ENCODE peak calls at places on chromosomes 1 and 21, in four cellular contexts. X is H1, Y is H9, P is trophoblast cell. G is an unnamed sample.

GRCh38 chr1:191396622-191397021 is 761.6 kb upstream of the RGS18 start:
- DNase-seq in X (no peak), Y (no peak), P (no peak), G (no peak)

GRCh38 chr1:117284408-117285215 is 73.9 kb upstream of the VTCN1 start:
- DNase-seq in X (no peak), P (peak; percentile 85), Y (peak; percentile 33), G (peak; percentile 77)

GRCh38 chr1:5525597-5526384 is 466.4 kb downstream of the NPHP4 start:
- DNase-seq in X (no peak), P (no peak), Y (no peak), G (no peak)

GRCh38 chr21:33434770-33435360 is 31.7 kb downstream of the IFNGR2 start:
- DNase-seq in X (no peak), Y (no peak), P (peak; percentile 58), G (peak; percentile 93)

GRCh38 chr1:117096871-117097842 is 24.4 kb downstream of the TRIM45 start:
- DNase-seq in Y (no peak), X (no peak), P (peak; percentile 97), G (peak; percentile 31)

GRCh38 chr1:174836543-174836942 is 163.2 kb upstream of the CACYBP start:
- DNase-seq in X (no peak), P (no peak), Y (no peak), G (no peak)

GRCh38 chr1:32991386-32991785 is 26.8 kb upstream of the RNF19B start:
- DNase-seq in Y (no peak), P (peak; percentile 89), X (no peak), G (no peak)

GRCh38 chr21:8991088-8991907 is 1530.1 kb upstream of the TPTE start:
- DNase-seq in P (no peak), Y (peak; percentile 38), X (no peak), G (no peak)

GRCh38 chr1:115437146-115437639 is 99.1 kb upstream of the NGF start:
- DNase-seq in Y (no peak), X (no peak), P (no peak), G (no peak)

GRCh38 chr1:91011726-91012125 is 10.1 kb downstream of the ZNF644 start:
- DNase-seq in P (no peak), X (no peak), Y (no peak), G (no peak)

GRCh38 chr21:33811147-33812024 is 104.2 kb downstream of the ATP5PO start:
- DNase-seq in X (no peak), P (no peak), Y (no peak), G (no peak)

GRCh38 chr1:30036229-30036547 is 687.2 kb downstream of the MATN1 start:
- DNase-seq in Y (no peak), P (no peak), X (no peak), G (no peak)

GRCh38 chr1:63366915-63367217 is 561 bp upstream of the ALG6 start:
- DNase-seq in Y (no peak), X (no peak), P (no peak), G (no peak)

GRCh38 chr1:76993036-76993435 is 125.8 kb downstream of the ST6GALNAC5 start:
- DNase-seq in Y (no peak), X (no peak), P (no peak), G (no peak)

GRCh38 chr1:117572546-117572945 is 33.3 kb upstream of the TENT5C start:
- DNase-seq in P (no peak), Y (no peak), X (no peak), G (no peak)

GRCh38 chr1:82565546-82565945 is 764.8 kb downstream of the ADGRL2 start:
- DNase-seq in X (no peak), Y (no peak), P (no peak), G (no peak)

GRCh38 chr1:111475706-111476105 is 1.9 kb downstream of the C1orf162 start:
- DNase-seq in P (no peak), X (no peak), Y (no peak), G (no peak)

DNA sequence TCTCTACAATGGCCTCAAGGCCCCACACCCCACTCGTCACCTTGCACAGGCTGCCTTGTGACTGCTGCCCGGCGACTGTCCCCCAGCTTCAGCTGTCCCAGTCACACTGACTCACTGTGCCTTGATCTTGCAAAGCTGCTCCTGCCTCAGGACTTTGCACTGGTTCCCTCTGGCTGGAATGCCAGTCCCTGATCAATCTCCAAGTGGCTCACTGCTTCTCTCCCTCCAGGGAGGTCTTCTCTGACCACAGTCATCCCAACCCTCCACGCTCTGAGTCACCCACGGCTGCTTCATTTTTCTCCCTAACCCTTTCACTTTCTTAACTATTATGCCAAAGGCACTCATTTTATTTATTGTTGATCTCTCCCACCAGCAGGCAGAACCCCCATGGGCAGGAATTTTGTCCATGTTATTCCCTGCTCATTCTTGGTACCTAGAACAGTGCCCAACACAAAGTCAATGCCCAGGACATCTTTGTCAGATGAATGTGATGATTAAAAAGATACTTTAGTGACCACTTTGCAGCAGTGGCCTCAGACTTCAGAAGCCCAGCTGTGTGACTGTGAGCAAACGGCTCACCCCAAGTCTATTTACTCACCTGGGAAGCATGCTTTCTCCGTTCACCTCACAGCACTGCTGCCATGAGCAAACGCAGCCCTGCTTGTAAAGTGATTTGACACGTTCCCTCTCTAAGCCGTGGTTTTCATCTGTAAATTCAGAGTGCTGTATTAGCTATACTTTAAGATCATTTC is 53.4 kb downstream of the ZBTB18 start:
- DNase-seq in X (no peak), P (peak; percentile 87), Y (no peak), G (peak; percentile 94)
- H2BK120ac ChIP-seq in X (no peak overlapping the region), P (no peak overlapping the region), Y (no peak overlapping the region), G (no peak overlapping the region)

GRCh38 chr1:158067651-158068050 is 74.2 kb downstream of the KIRREL1 start:
- DNase-seq in X (no peak), P (no peak), Y (no peak), G (peak; percentile 90)
- H2BK12ac ChIP-seq in X (no peak overlapping the region), P (no peak overlapping the region), Y (no peak overlapping the region), G (no peak overlapping the region)

DNA sequence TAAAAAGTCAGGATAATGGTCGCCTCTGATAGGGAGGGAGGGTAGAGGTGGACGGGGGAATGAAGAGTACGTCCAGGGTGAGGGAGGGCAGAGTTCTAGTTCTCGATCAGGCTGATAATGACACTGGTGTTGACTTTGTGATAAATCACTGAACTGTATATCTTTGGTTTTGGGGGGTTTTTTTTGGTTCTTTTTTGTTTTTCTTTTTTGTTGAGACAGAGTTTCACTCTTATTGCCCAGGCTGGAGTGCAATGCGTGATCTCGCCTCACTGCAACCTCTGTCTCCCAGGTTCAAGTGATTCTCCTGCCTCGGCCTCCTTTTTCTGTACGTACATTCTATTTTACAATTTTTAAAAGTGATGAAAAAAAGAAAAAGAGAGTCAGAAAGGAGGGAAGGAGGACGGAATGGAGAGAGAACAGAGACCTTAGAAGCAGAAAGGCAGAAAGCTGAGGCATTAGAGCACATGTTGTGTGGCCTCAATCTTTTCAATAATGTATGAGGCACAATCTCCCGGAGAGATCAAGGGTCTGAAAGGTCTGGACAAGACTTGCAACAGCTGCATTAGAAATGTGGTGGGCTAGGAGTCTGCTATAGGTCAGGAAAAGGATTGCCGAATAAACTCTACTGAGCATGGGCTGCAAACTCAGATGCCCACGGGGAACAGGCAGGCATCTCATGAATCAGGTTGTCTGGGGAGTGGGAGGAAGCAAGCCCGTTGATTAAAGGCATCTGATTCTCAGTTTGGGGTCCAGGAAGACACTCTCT is 174.8 kb downstream of the TOMM20 start:
- DNase-seq in P (no peak), Y (no peak), X (no peak), G (no peak)
- H3K4ac ChIP-seq in P (no peak overlapping the region), Y (no peak overlapping the region), X (no peak overlapping the region), G (no peak overlapping the region)

DNA sequence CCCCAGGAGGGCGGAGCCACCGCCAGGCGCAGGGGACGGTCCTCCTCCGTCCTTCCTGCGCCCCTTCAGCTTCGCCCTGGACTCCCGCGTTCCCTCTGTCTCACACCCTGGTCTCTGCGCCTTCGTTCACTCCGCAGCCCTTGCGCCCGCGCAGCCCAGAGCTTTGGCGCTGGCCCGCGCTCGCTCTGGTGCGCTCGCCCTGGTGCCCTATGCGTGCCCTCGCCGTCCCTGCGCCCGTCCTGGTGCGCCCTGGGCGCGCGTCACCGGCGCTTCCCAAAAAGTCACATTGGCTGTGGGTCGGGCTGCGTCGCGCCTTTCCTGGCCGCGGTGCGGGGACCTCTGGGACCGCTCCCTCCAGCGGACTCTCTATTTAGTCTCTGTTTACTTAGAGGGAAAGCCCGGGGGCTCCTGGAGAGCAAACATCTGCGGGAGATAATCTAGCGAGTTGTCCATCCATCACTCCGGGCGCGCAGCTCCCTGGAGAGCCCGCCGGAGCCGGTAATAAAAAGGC is 178.6 kb downstream of the PRDM16 start:
- DNase-seq in X (no peak), P (no peak), Y (peak; percentile 63), G (no peak)
- H2BK120ac ChIP-seq in X (no peak overlapping the region), P (no peak overlapping the region), Y (no peak overlapping the region), G (no peak overlapping the region)

DNA sequence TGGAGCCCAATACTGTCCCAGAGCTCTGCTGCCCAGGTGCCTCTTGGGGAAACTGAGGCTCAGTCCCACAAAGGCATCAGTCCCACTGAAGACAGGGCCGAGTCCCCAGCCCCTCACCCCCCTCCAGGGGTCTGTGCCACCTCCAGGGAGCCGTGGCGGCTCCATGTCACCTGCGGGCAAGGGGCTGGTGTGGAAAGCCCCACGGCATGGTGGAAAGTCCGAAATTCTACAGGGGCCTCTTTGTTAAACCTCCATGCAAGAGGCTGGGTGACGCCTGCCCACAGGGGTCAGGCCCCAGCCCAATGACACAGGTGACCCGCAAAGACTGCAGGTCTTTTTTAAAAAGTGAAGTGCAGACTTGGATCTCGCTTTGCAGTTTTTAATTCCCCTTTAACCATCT is 3.3 kb upstream of the AIRE start:
- DNase-seq in X (no peak), Y (no peak), P (no peak), G (no peak)
- H2BK12ac ChIP-seq in X (no peak overlapping the region), Y (no peak overlapping the region), P (no peak overlapping the region), G (no peak overlapping the region)

DNA sequence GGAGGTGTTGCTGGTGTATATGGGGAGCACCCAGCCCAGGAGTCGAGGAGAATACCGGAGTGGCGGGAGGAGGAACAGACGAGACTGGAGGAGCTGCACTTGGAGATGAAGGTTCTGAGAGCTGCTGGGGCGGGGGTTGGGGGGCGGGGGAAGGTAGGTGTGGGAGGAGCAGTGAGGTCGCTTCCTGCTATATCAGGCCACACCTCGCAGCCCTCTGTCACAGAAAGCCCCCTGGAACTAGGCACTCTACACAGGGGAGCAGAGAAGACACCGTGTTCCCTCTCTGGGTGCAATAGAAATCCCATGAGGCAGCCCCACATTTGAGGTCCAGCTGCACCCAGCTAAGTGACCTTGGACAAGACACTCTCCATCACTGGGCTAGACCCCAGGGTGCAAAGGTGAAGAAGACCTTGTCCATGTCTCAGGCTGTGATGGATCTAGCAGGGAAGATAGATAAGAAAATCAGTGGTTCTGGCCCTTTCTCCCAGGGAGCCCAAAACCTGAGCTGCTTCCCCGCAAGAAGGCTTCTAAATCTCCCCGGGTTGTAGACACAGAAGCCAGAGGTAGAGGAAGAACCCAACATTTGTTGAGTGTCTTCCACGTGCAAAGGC is 155.8 kb upstream of the EDN2 start:
- DNase-seq in P (no peak), X (no peak), Y (no peak), G (no peak)
- H3K4ac ChIP-seq in P (no peak overlapping the region), X (no peak overlapping the region), Y (no peak overlapping the region), G (no peak overlapping the region)

DNA sequence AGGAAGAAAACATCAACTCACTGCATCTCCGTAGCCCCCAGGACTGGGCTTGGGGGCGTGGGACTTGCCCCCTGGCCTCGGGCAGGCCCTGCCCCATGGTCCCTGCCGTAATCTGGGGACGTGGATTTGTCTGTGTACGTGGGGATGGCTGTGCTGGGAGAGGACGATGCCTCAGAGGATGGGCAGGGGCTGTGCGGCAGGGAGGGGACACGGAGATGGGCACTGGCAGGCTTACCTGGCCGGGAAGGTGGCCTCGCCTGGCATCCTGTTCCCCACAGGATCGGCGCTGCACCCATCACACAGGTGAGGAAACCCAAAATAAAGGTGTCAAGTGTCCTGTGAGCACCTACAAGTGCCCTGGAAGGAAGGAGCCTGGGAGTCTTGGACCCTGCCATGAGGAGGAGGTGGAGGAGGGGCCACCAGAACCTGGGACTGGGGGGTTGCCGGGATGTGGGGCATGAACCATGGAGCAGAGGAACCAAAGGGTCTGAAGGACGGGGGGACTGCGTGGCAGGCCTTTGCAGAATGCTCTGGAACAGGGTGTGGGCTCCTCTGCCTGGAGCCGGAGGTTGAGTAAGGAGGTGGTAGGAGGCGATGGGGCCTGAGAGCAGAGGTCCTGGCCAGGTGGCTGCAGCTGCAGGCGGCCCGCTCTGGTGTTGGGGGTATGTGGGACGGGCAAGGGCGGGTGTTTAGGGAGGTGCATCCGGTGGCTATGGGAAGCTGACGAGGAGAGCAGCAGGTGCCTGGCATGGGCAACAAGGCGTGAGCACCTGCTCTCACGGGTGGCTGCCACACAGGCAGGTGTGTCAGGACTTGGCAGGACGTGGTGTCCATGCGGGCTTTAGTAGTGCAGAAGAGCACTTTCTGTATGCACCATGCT is 27.8 kb upstream of the LRRC3 start:
- DNase-seq in Y (peak; percentile 33), P (no peak), X (no peak), G (no peak)
- H2BK120ac ChIP-seq in Y (no peak overlapping the region), P (no peak overlapping the region), X (no peak overlapping the region), G (no peak overlapping the region)